ENCODE peak calls at places on chromosome 15, in nine cellular contexts. E is pulmonary artery endothelial cell; H is neural progenitor cell; Q is NCI-H69; C is RCC 7860; L is activated effector memory CD4-positive, alpha-beta T cell treated with Interleukin-2 at 50 U/mL for 16 hours; Y is AG04449; P is NCI-H2081; B is stimulated activated CD4-positive, alpha-beta T cell treated with anti-CD3 and anti-CD28 coated beads, TNF-alpha, amount 100 ng/mL, for 48 hours. V is an unnamed sample.

GRCh38 chr15:63554337-63554927 is 42.8 kb upstream of the FBXL22 start:
- DNase-seq in L (no peak), P (no peak), E (no peak), Q (no peak), C (no peak), Y (no peak), B (no peak), H (no peak), V (no peak)

GRCh38 chr15:70094690-70095311 is 2.9 kb downstream of the TLE3 start:
- DNase-seq in C (no peak), Y (no peak), Q (peak), P (peak), E (no peak), H (no peak), L (no peak), B (no peak), V (no peak)

GRCh38 chr15:100115711-100116090 is 226.1 kb downstream of the ADAMTS17 start:
- DNase-seq in Y (no peak), Q (no peak), H (no peak), L (no peak), C (peak), B (no peak), E (no peak), P (no peak), V (no peak)

GRCh38 chr15:80179025-80179759 is 26.4 kb downstream of the FAH start:
- DNase-seq in H (no peak), E (peak), L (no peak), Y (peak), B (no peak), P (no peak), C (peak), Q (no peak), V (peak)

GRCh38 chr15:90154861-90155626 is 46.1 kb upstream of the SEMA4B start:
- DNase-seq in C (peak), Y (no peak), B (no peak), P (no peak), E (no peak), Q (no peak), H (no peak), L (no peak), V (peak)

GRCh38 chr15:81095690-81096365 is 38.2 kb upstream of the CFAP161 start:
- DNase-seq in L (no peak), Y (no peak), E (no peak), C (no peak), P (no peak), H (no peak), B (no peak), Q (no peak), V (no peak)

GRCh38 chr15:44584162-44584749 is 47.3 kb downstream of the EIF3J start:
- DNase-seq in Y (no peak), P (peak), C (peak), Q (peak), L (peak), B (peak), H (peak), E (peak), V (peak)

GRCh38 chr15:73389971-73390544 is 21.3 kb upstream of the HCN4 start:
- DNase-seq in L (no peak), B (no peak), H (no peak), C (no peak), E (no peak), Q (no peak), P (no peak), Y (no peak), V (no peak)

GRCh38 chr15:66294157-66294931 is 976 bp downstream of the DIS3L start:
- DNase-seq in E (peak), B (peak), C (peak), L (no peak), Y (peak), Q (peak), P (peak), H (peak), V (peak)

GRCh38 chr15:99213187-99213811 is 36.1 kb downstream of the TTC23 start:
- DNase-seq in E (peak), B (peak), Q (peak), P (peak), C (peak), L (peak), Y (peak), H (peak), V (peak)

GRCh38 chr15:75030023-75030413 is 6.6 kb downstream of the PPCDC start:
- DNase-seq in Q (peak), H (no peak), B (no peak), E (peak), C (no peak), L (no peak), Y (no peak), P (no peak), V (peak)

GRCh38 chr15:68775671-68776476 is 44.8 kb downstream of the ANP32A start:
- DNase-seq in Q (no peak), C (no peak), Y (no peak), E (no peak), H (peak), P (no peak), L (no peak), B (no peak), V (no peak)

GRCh38 chr15:41968738-41969137 is 3.6 kb downstream of the EHD4 start:
- DNase-seq in Q (no peak), B (no peak), Y (no peak), L (no peak), C (no peak), P (no peak), H (no peak), E (no peak), V (no peak)

GRCh38 chr15:74406992-74407705 is 26.6 kb downstream of the SEMA7A start:
- DNase-seq in C (peak), E (no peak), Q (peak), L (no peak), H (peak), B (no peak), Y (peak), P (no peak), V (peak)

GRCh38 chr15:101807345-101807945 is 4.1 kb downstream of the OR4F6 start:
- DNase-seq in Y (peak), Q (no peak), H (no peak), C (peak), E (no peak), L (no peak), P (no peak), B (no peak), V (peak)

GRCh38 chr15:63551400-63551799 is 45.8 kb upstream of the FBXL22 start:
- DNase-seq in E (no peak), L (no peak), Q (peak), C (peak), B (no peak), H (no peak), Y (no peak), P (no peak), V (no peak)

GRCh38 chr15:58393196-58393790 is 38.5 kb upstream of the LIPC start:
- DNase-seq in B (no peak), C (no peak), L (no peak), H (peak), P (no peak), Q (peak), Y (no peak), E (no peak), V (peak)

GRCh38 chr15:56804279-56804678 is 71.0 kb upstream of the ZNF280D start:
- DNase-seq in E (no peak), C (no peak), Q (no peak), P (no peak), L (no peak), B (no peak), H (no peak), Y (no peak), V (no peak)

GRCh38 chr15:79315623-79316328 is 4.9 kb downstream of the TMED3 start:
- DNase-seq in H (no peak), E (no peak), Q (no peak), P (no peak), C (no peak), B (no peak), Y (no peak), L (no peak), V (no peak)

GRCh38 chr15:70853855-70854668 is at the start of gene LARP6:
- DNase-seq in L (no peak), B (peak), Y (no peak), C (no peak), P (peak), H (peak), E (no peak), Q (peak), V (peak)

GRCh38 chr15:73956276-73957086 is 30.2 kb downstream of the LOXL1 start:
- DNase-seq in E (peak), B (no peak), Y (peak), L (no peak), Q (no peak), H (no peak), P (no peak), C (peak), V (peak)

GRCh38 chr15:90609254-90610185 is 79.8 kb downstream of the CRTC3 start:
- DNase-seq in Q (peak), B (no peak), E (no peak), H (no peak), L (no peak), P (peak), C (no peak), Y (no peak), V (no peak)

GRCh38 chr15:64847876-64848716 is 6.4 kb downstream of the PLEKHO2 start:
- DNase-seq in B (no peak), Y (no peak), H (peak), E (no peak), L (no peak), P (no peak), C (no peak), Q (no peak), V (no peak)

GRCh38 chr15:61457050-61457733 is 228.1 kb upstream of the RORA start:
- DNase-seq in E (no peak), C (no peak), P (no peak), B (no peak), Q (no peak), H (no peak), Y (no peak), L (no peak), V (no peak)

GRCh38 chr15:101045835-101046691 is 126.9 kb downstream of the LRRK1 start:
- DNase-seq in Q (no peak), L (no peak), B (no peak), E (no peak), P (no peak), Y (no peak), H (no peak), C (no peak), V (no peak)

GRCh38 chr15:80999623-81000036 is 1.1 kb upstream of the TLNRD1 start:
- DNase-seq in H (no peak), P (no peak), E (no peak), B (peak), L (peak), Y (no peak), Q (no peak), C (no peak), V (no peak)

GRCh38 chr15:59814409-59814808 is 125.3 kb upstream of the BNIP2 start:
- DNase-seq in Y (no peak), C (no peak), P (no peak), E (no peak), L (peak), H (no peak), B (no peak), Q (no peak), V (no peak)

GRCh38 chr15:84725001-84725491 is 9.1 kb upstream of the SEC11A start:
- DNase-seq in H (no peak), C (no peak), P (no peak), L (peak), E (no peak), Y (no peak), Q (no peak), B (no peak), V (no peak)

GRCh38 chr15:99580061-99580460 is 14.3 kb downstream of the MEF2A start:
- DNase-seq in Q (no peak), C (no peak), Y (no peak), P (no peak), E (no peak), L (no peak), H (peak), B (no peak), V (no peak)

GRCh38 chr15:78620021-78620838 is 566 bp downstream of the CHRNA3 start:
- DNase-seq in Y (no peak), Q (peak), B (no peak), P (peak), H (peak), C (no peak), E (no peak), L (no peak), V (no peak)

GRCh38 chr15:79433610-79434009 is 1.5 kb downstream of the MINAR1 start:
- DNase-seq in H (peak), Q (peak), Y (no peak), P (peak), E (no peak), L (no peak), B (no peak), C (no peak), V (no peak)

GRCh38 chr15:98358971-98359370 is 289.4 kb upstream of the IGF1R start:
- DNase-seq in Y (no peak), L (no peak), E (no peak), B (no peak), P (no peak), Q (no peak), C (no peak), H (no peak), V (no peak)

GRCh38 chr15:62958528-62958927 is 84.0 kb upstream of the TPM1 start:
- DNase-seq in E (no peak), H (no peak), P (no peak), C (peak), Y (no peak), L (no peak), Q (peak), B (no peak), V (no peak)

GRCh38 chr15:64878708-64879107 is 33.0 kb upstream of the ANKDD1A start:
- DNase-seq in H (no peak), C (no peak), Y (no peak), E (no peak), L (no peak), Q (no peak), B (no peak), P (no peak), V (no peak)

GRCh38 chr15:55255714-55256113 is 33.9 kb downstream of the RAB27A start:
- DNase-seq in Y (no peak), C (no peak), Q (no peak), B (no peak), P (no peak), H (no peak), E (no peak), L (no peak), V (no peak)